ENCODE peak calls at places on chromosome 10, in seven cellular contexts. C is GM20000; R is KG1; K is stimulated activated CD4-positive, alpha-beta T cell treated with anti-CD3 and anti-CD28 coated beads, TNF-alpha, amount 100 ng/mL, for 48 hours; Z is endothelial cell; U is SIG-M5; G is thoracic aorta. D is an unnamed sample.

GRCh38 chr10:3784510-3785250 is at the start of gene KLF6:
- DNase-seq in K (no peak), C (peak; percentile 55), U (no peak), R (no peak), G (no peak), Z (peak; percentile 36), D (peak; percentile 69)

GRCh38 chr10:48253970-48254657 is 20.4 kb downstream of the FRMPD2 start:
- DNase-seq in G (no peak), R (no peak), U (no peak), K (no peak), C (no peak), Z (no peak), D (no peak)

GRCh38 chr10:24360286-24361127 is 151.6 kb downstream of the KIAA1217 start:
- DNase-seq in Z (peak; percentile 70), R (no peak), C (peak; percentile 39), K (no peak), U (no peak), G (peak; percentile 19), D (peak; percentile 74)

GRCh38 chr10:124145109-124145860 is 51.9 kb upstream of the CHST15 start:
- DNase-seq in U (no peak), Z (peak; percentile 22), G (no peak), K (no peak), C (no peak), R (peak; percentile 45), D (no peak)

GRCh38 chr10:126062132-126063032 is 166.0 kb downstream of the FANK1 start:
- DNase-seq in R (no peak), C (no peak), Z (no peak), G (peak; percentile 89), U (no peak), K (no peak), D (no peak)

GRCh38 chr10:108421256-108421655 is 1256.8 kb upstream of the SORCS1 start:
- DNase-seq in C (no peak), U (no peak), K (no peak), Z (no peak), R (peak; percentile 27), G (no peak), D (no peak)

GRCh38 chr10:88125766-88126165 is 262.3 kb downstream of the PTEN start:
- DNase-seq in K (no peak), R (no peak), C (no peak), Z (no peak), G (no peak), U (no peak), D (no peak)

GRCh38 chr10:35191523-35191922 is 64.9 kb downstream of the CREM start:
- DNase-seq in G (no peak), K (no peak), Z (no peak), R (peak; percentile 13), U (no peak), C (no peak), D (no peak)

GRCh38 chr10:127012071-127012768 is 107.0 kb downstream of the DOCK1 start:
- DNase-seq in G (no peak), C (no peak), Z (no peak), R (no peak), K (no peak), U (no peak), D (no peak)

D was measured in Karpas-422.